ENCODE peak calls at places on chromosomes 1 and 21, in six cellular contexts. T, H, O, F, M and G are unnamed samples.

GRCh38 chr1:27416387-27417111 is 24.1 kb downstream of the GPR3 start:
- DNase-seq in H (peak; percentile 73), M (no peak), F (peak; percentile 34), O (no peak), T (peak; percentile 29), G (no peak)

GRCh38 chr1:236341298-236341697 is 52.8 kb upstream of the EDARADD start:
- DNase-seq in H (no peak), T (no peak), F (no peak), O (no peak), M (no peak), G (no peak)

GRCh38 chr1:15196807-15197530 is 43.4 kb downstream of the TMEM51 start:
- DNase-seq in F (no peak), H (peak; percentile 31), O (no peak), T (no peak), M (no peak), G (no peak)

GRCh38 chr1:201399352-201400126 is 415 bp upstream of the LAD1 start:
- DNase-seq in H (peak; percentile 66), T (no peak), O (no peak), F (no peak), M (no peak), G (no peak)

GRCh38 chr1:230768903-230769570 is 21.8 kb downstream of the CAPN9 start:
- DNase-seq in H (no peak), M (no peak), T (no peak), F (no peak), O (no peak), G (no peak)

GRCh38 chr1:222461941-222462340 is 86.0 kb downstream of the HHIPL2 start:
- DNase-seq in T (no peak), F (no peak), H (no peak), O (no peak), M (no peak), G (no peak)

GRCh38 chr1:25692560-25692959 is 76.0 kb downstream of the MAN1C1 start:
- DNase-seq in F (peak; percentile 14), O (no peak), M (peak; percentile 59), H (peak; percentile 67), T (peak; percentile 25), G (no peak)

GRCh38 chr1:201828451-201828819 is 522 bp upstream of the IPO9 start:
- DNase-seq in O (no peak), H (no peak), F (no peak), T (no peak), M (no peak), G (no peak)

GRCh38 chr1:178379807-178380206 is 117.0 kb downstream of the CLEC20A start:
- DNase-seq in T (no peak), H (peak; percentile 71), M (no peak), F (no peak), O (no peak), G (no peak)

GRCh38 chr1:200488375-200489165 is 78.7 kb upstream of the ZNF281 start:
- DNase-seq in T (peak; percentile 35), O (no peak), M (no peak), H (peak; percentile 81), F (peak; percentile 75), G (peak; percentile 70)

GRCh38 chr1:39683591-39684312 is 7.5 kb downstream of the HPCAL4 start:
- DNase-seq in T (no peak), H (peak; percentile 35), F (no peak), O (peak; percentile 43), M (peak; percentile 94), G (no peak)

GRCh38 chr1:217889401-217889800 is 258.3 kb downstream of the SPATA17 start:
- DNase-seq in M (peak; percentile 71), T (no peak), F (peak; percentile 16), O (no peak), H (peak; percentile 74), G (no peak)

GRCh38 chr1:30782361-30783243 is 25.0 kb upstream of the LAPTM5 start:
- DNase-seq in F (peak; percentile 58), T (peak; percentile 62), M (peak; percentile 83), H (peak; percentile 89), O (peak; percentile 77), G (no peak)

GRCh38 chr1:6330410-6330827 is 63.1 kb downstream of the ACOT7 start:
- DNase-seq in F (no peak), M (peak; percentile 39), O (no peak), T (peak; percentile 80), H (no peak), G (peak; percentile 65)

GRCh38 chr1:6638226-6638625 is 13.6 kb downstream of the THAP3 start:
- DNase-seq in F (no peak), H (no peak), M (peak; percentile 98), T (no peak), O (no peak), G (peak; percentile 39)

GRCh38 chr21:32347351-32347750 is 45.5 kb downstream of the URB1 start:
- DNase-seq in M (no peak), O (no peak), T (no peak), H (no peak), F (no peak), G (no peak)

GRCh38 chr1:48920741-48921330 is 144.1 kb upstream of the BEND5 start:
- DNase-seq in H (no peak), T (no peak), O (no peak), M (no peak), F (no peak), G (no peak)

GRCh38 chr1:19047373-19047772 is 90.9 kb upstream of the IFFO2 start:
- DNase-seq in O (no peak), H (peak; percentile 28), T (no peak), F (no peak), M (no peak), G (no peak)

GRCh38 chr1:200042437-200043329 is 15.2 kb downstream of the NR5A2 start:
- DNase-seq in O (no peak), T (no peak), H (peak; percentile 61), M (peak; percentile 56), F (no peak), G (no peak)